ENCODE peak calls at places on chromosomes 16 and 17, in five cellular contexts. V, Z, H, Q and W are unnamed samples.

GRCh38 chr17:43952724-43953666 is 745 bp downstream of the PYY start:
- DNase-seq in Q (no peak), V (no peak), H (no peak), Z (no peak), W (no peak)

GRCh38 chr17:38874505-38875419 is 4.9 kb downstream of the LASP1 start:
- DNase-seq in Z (no peak), Q (no peak), H (no peak), V (no peak), W (no peak)

GRCh38 chr16:68047987-68048386 is 24.9 kb downstream of the DUS2 start:
- DNase-seq in H (no peak), Q (no peak), Z (no peak), V (no peak), W (no peak)

GRCh38 chr16:17408955-17409441 is 61.8 kb downstream of the XYLT1 start:
- DNase-seq in V (no peak), H (no peak), Q (no peak), Z (no peak), W (no peak)

GRCh38 chr17:50135316-50136095 is 5.5 kb upstream of the SAMD14 start:
- DNase-seq in H (no peak), V (no peak), Z (no peak), Q (peak), W (no peak)

GRCh38 chr17:54901230-54901847 is 687 bp downstream of the TOM1L1 start:
- DNase-seq in V (no peak), Z (no peak), H (peak), Q (no peak), W (no peak)

GRCh38 chr17:48024149-48025039 is 13.2 kb downstream of the COPZ2 start:
- DNase-seq in Q (peak), H (no peak), V (peak), Z (no peak), W (no peak)

GRCh38 chr17:32486701-32487459 is at the start of gene CDK5R1:
- DNase-seq in V (peak), Z (no peak), H (peak), Q (peak), W (peak)